ENCODE peak calls at places on chromosomes 7 and 10, in seven cellular contexts. E is RPMI7951, T is dorsolateral prefrontal cortex, V is adrenal gland, A is WTC11, S is ELR, X is SW 1271. J is an unnamed sample.

GRCh38 chr10:31701546-31701945 is 227.1 kb downstream of the ARHGAP12 start:
- DNase-seq in E (no peak), T (no peak), V (no peak), A (no peak), S (no peak), X (no peak), J (no peak)

GRCh38 chr10:103645141-103646054 is 151.9 kb downstream of the NEURL1 start:
- DNase-seq in E (peak; percentile 95), T (peak; percentile 77), V (peak; percentile 79), A (no peak), S (peak; percentile 87), X (no peak), J (peak; percentile 54)

GRCh38 chr10:100020161-100020882 is 10.6 kb upstream of the DNMBP start:
- DNase-seq in E (no peak), T (no peak), V (no peak), A (no peak), S (no peak), X (no peak), J (no peak)

GRCh38 chr7:47088329-47089067 is 493.4 kb downstream of the TNS3 start:
- DNase-seq in E (peak; percentile 68), T (peak; percentile 71), V (peak; percentile 45), A (peak; percentile 70), S (peak; percentile 80), X (peak; percentile 38), J (peak; percentile 43)

GRCh38 chr10:77820349-77820748 is 106.2 kb downstream of the DLG5 start:
- DNase-seq in E (no peak), T (no peak), V (no peak), A (no peak), S (no peak), X (no peak), J (no peak)

GRCh38 chr10:124262971-124263370 is 155.8 kb downstream of the OAT start:
- DNase-seq in E (no peak), T (no peak), V (no peak), A (no peak), S (no peak), X (no peak), J (no peak)

GRCh38 chr10:51524041-51524440 is 175.4 kb downstream of the CSTF2T start:
- DNase-seq in E (no peak), T (no peak), V (no peak), A (no peak), S (no peak), X (no peak), J (no peak)

GRCh38 chr7:139817249-139817648 is 11.8 kb upstream of the TBXAS1 start:
- DNase-seq in E (no peak), T (no peak), V (no peak), A (no peak), S (no peak), X (no peak), J (no peak)

GRCh38 chr7:41828911-41829310 is 126.0 kb upstream of the INHBA start:
- DNase-seq in E (peak; percentile 63), T (no peak), V (no peak), A (no peak), S (no peak), X (no peak), J (no peak)

GRCh38 chr7:134750083-134751062 is 29.1 kb upstream of the CALD1 start:
- DNase-seq in E (peak; percentile 57), T (peak; percentile 39), V (peak; percentile 50), A (peak; percentile 82), S (peak; percentile 48), X (peak; percentile 22), J (no peak)